ENCODE peak calls at places on chromosomes 13 and 19, in five cellular contexts. O is A549, N is IMR-90, F is fibroblast of lung, Y is H1. Q is an unnamed sample.

GRCh38 chr13:40664100-40665060 is 2.1 kb downstream of the FOXO1 start:
- DNase-seq in F (peak), O (peak), Y (no peak), N (no peak), Q (peak)

GRCh38 chr13:67520886-67521285 is 290.8 kb upstream of the PCDH9 start:
- DNase-seq in F (no peak), N (no peak), O (no peak), Y (no peak), Q (no peak)

GRCh38 chr13:21537105-21537504 is 66.9 kb downstream of the MICU2 start:
- DNase-seq in F (peak), Y (no peak), O (no peak), N (peak), Q (no peak)

GRCh38 chr19:45767881-45768643 is 990 bp downstream of the SIX5 start:
- DNase-seq in N (peak), O (peak), Y (no peak), F (peak), Q (peak)

GRCh38 chr13:98571955-98572662 is 4.8 kb downstream of the STK24 start:
- DNase-seq in N (peak), F (peak), O (no peak), Y (no peak), Q (no peak)

GRCh38 chr19:31976775-31977536 is 368.5 kb upstream of the ZNF507 start:
- DNase-seq in Y (no peak), N (no peak), F (no peak), O (no peak), Q (no peak)

GRCh38 chr19:46992699-46993535 is 26.7 kb upstream of the NPAS1 start:
- DNase-seq in O (no peak), N (no peak), F (no peak), Y (no peak), Q (no peak)

GRCh38 chr19:1284979-1285736 is 515 bp upstream of the EFNA2 start:
- DNase-seq in N (no peak), F (no peak), O (no peak), Y (no peak), Q (peak)

GRCh38 chr19:18023596-18024212 is 15.7 kb downstream of the ARRDC2 start:
- DNase-seq in F (no peak), O (no peak), Y (no peak), N (no peak), Q (no peak)

GRCh38 chr13:27851481-27851880 is 59.2 kb downstream of the GSX1 start:
- DNase-seq in Y (no peak), F (no peak), N (no peak), O (no peak), Q (no peak)

GRCh38 chr13:82627183-82627582 is 1255.1 kb downstream of the SLITRK1 start:
- DNase-seq in F (peak), N (peak), O (peak), Y (no peak), Q (no peak)

GRCh38 chr13:67829641-67830040 is 599.5 kb upstream of the PCDH9 start:
- DNase-seq in F (peak), N (no peak), Y (no peak), O (no peak), Q (no peak)

GRCh38 chr13:66635526-66635925 is 594.6 kb downstream of the PCDH9 start:
- DNase-seq in F (peak), O (peak), N (peak), Y (no peak), Q (no peak)

GRCh38 chr19:5407356-5407755 is 47.9 kb upstream of the ZNRF4 start:
- DNase-seq in F (peak), Y (no peak), O (peak), N (peak), Q (peak)

GRCh38 chr19:46839752-46840151 is 10.9 kb downstream of the AP2S1 start:
- DNase-seq in Y (no peak), F (no peak), O (no peak), N (no peak), Q (no peak)

GRCh38 chr13:99528547-99528946 is 27.3 kb downstream of the TM9SF2 start:
- DNase-seq in O (peak), N (no peak), F (no peak), Y (no peak), Q (no peak)

GRCh38 chr13:50129065-50129922 is 114.0 kb downstream of the KCNRG start:
- DNase-seq in Y (no peak), F (no peak), N (no peak), O (no peak), Q (peak)

GRCh38 chr19:50415661-50416033 is 3.1 kb upstream of the SPIB start:
- DNase-seq in N (no peak), F (no peak), O (no peak), Y (no peak), Q (peak)

GRCh38 chr19:42596391-42597071 is 1.8 kb upstream of the CEACAM8 start:
- DNase-seq in Y (no peak), N (no peak), F (no peak), O (peak), Q (peak)

GRCh38 chr19:46739290-46739771 is 6.5 kb upstream of the FKRP start:
- DNase-seq in N (no peak), O (no peak), F (no peak), Y (no peak), Q (no peak)

GRCh38 chr13:40971321-40971720 is 47.8 kb downstream of the ELF1 start:
- DNase-seq in Y (no peak), F (no peak), N (no peak), O (no peak), Q (no peak)

GRCh38 chr13:78787189-78787588 is 128.2 kb upstream of the OBI1 start:
- DNase-seq in N (no peak), O (no peak), Y (no peak), F (no peak), Q (no peak)

GRCh38 chr13:83622422-83622784 is 259.9 kb downstream of the SLITRK1 start:
- DNase-seq in Y (no peak), N (peak), F (peak), O (no peak), Q (no peak)

GRCh38 chr13:113002206-113002821 is 33.3 kb downstream of the MCF2L start:
- DNase-seq in N (no peak), F (no peak), Y (peak), O (no peak), Q (peak)

GRCh38 chr13:46126074-46126473 is 21.2 kb upstream of the CPB2 start:
- DNase-seq in Y (no peak), F (no peak), O (no peak), N (no peak), Q (no peak)
- H3K4me2 ChIP-seq in Y (no peak), F (no peak), O (no peak), N (no peak), Q (no peak)

DNA sequence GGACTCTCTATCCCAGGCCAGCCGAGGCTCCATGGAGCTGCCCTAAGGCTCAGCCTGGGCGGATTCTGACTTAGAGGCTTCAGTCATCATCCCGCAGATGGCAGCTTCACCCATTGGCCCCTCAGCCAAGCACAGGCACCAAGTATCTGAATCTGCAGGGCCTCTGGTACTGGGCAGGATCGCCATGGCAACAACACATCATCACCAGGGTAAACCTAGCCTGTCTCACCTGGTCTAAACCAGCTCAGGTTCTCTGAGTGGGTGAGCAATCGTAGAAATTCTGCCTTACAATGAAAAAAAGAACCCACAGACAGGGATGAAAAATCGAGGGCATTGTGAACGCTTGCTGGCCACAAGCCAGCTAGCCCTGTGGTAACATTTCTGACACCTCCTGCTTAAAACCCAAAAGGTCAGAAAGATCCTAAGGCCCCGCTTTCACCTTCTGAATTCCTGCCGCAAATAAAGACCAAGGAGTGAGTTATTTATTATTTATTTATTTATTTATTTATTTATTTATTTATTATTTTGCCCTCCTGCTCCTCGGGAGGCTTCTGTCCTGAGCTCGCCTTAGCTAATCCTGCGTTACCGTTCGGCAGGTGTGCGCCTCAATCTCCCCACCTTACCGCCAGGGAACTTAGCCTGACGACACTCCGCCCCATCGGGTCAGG is 12.0 kb upstream of the CEACAM21 start:
- DNase-seq in Y (no peak), O (peak), F (no peak), N (no peak), Q (peak)
- H3K4me2 ChIP-seq in Y (peak), O (peak), F (no peak), N (no peak), Q (peak)

GRCh38 chr13:110533771-110534670 is 27.5 kb downstream of the RAB20 start:
- DNase-seq in F (no peak), O (no peak), N (no peak), Y (no peak), Q (no peak)

GRCh38 chr13:110536006-110536693 is 25.4 kb downstream of the RAB20 start:
- DNase-seq in N (no peak), Y (no peak), O (no peak), F (no peak), Q (no peak)

GRCh38 chr13:110537116-110537515 is 24.4 kb downstream of the RAB20 start:
- DNase-seq in F (no peak), Y (no peak), O (no peak), N (no peak), Q (no peak)

GRCh38 chr13:110538632-110539031 is 22.9 kb downstream of the RAB20 start:
- DNase-seq in N (no peak), Y (no peak), F (no peak), O (no peak), Q (no peak)

DNA sequence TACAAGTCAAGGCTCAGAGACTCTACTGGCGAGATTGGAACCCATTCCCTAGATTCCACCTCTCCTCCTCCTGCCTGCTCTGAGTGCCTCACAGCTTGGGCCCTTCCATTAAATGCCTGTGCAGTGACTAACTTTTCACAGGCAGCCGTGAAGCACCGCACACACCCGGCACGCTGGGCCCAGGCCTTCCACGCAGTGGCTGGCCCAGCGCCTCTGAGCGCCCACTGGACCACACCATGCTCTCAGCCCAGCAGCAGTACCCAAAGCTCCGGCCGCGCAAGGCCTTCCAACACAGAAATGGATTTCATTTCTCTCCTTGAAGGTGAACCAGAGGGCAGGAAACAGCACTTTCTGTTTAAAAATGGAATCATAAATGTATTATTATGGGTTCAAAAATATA is 26.0 kb downstream of the RAB20 start:
- DNase-seq in F (no peak), O (no peak), N (no peak), Y (no peak), Q (no peak)
- H3K4me2 ChIP-seq in F (no peak), O (no peak), N (no peak), Y (no peak), Q (no peak)

DNA sequence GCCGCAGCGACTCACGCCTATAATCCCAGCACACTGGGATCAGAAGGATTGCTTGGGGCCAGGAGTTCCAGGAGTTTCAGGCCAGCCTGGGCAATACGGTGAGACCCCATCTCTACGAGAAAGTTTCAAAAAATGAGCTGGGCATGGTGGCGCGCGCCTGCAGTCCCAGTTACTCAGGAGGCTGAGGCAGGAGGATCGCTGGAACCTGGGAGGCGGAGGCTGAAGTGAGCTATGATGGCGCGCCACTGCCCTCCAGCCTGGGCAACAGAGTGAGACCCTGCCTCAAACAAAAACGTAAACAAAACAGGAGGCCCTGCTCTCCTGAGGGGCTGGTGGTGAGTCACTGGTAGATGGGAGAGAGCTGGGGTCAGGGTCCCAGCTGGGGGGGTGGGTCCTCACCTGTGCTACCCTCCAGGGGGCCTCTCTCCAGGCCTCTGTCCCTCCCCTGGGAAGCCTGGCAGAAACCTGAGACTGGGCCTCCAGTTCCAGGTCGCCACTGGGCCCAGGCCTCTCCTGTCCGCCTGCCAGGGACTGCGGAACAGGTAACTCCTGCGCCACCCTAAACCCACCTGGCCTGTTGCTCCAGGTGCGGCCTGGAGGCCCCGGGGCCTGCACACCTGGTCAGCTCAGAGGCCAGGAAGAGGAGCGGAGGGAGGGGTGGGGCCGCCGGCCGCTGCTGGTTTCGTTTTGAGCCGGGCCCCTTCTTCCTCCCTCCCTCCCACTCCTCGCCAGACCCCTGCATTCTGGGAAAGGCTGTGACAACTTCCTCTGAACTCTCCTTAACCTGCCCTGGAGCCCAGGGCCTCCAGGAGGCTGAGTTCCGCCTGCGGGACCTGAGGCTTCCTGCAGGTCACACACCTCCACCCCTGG is 17.2 kb upstream of the ZBTB7A start:
- DNase-seq in F (no peak), N (no peak), O (no peak), Y (no peak), Q (peak)
- H3K4me2 ChIP-seq in F (no peak), N (no peak), O (no peak), Y (no peak), Q (no peak)

GRCh38 chr13:89748716-89749115 is 1598.8 kb upstream of the MIR17HG start:
- DNase-seq in N (no peak), Y (no peak), F (peak), O (no peak), Q (no peak)

GRCh38 chr13:89751537-89751936 is 1596.0 kb upstream of the MIR17HG start:
- DNase-seq in N (no peak), Y (no peak), F (no peak), O (no peak), Q (no peak)

GRCh38 chr13:89746554-89746953 is 1600.9 kb upstream of the MIR17HG start:
- DNase-seq in N (no peak), F (no peak), O (no peak), Y (no peak), Q (peak)

GRCh38 chr13:89750371-89750770 is 1597.1 kb upstream of the MIR17HG start:
- DNase-seq in N (no peak), O (no peak), F (no peak), Y (no peak), Q (no peak)

GRCh38 chr13:89749888-89750287 is 1597.6 kb upstream of the MIR17HG start:
- DNase-seq in O (no peak), N (no peak), Y (no peak), F (peak), Q (no peak)
- H3K4me2 ChIP-seq in O (no peak), N (no peak), Y (no peak), F (no peak), Q (no peak)

Q was measured in GM23338.